ENCODE peak calls at places on chromosomes 4 and X, in eight cellular contexts. N is NCI-H1105, P is germinal center, A is AG04449, Y is endothelial cell of umbilical vein, O is HS-5, Q is NCI-H2029 treated with DMSO at 0.1 percent for 48 hours, C is GM20000. M is an unnamed sample.

GRCh38 chrX:65532016-65532415 is 2.6 kb downstream of the LAS1L start:
- DNase-seq in N (no peak), P (no peak), A (no peak), Y (no peak), O (no peak), Q (no peak), C (no peak), M (no peak)

GRCh38 chr4:3353747-3354454 is 61.1 kb downstream of the RGS12 start:
- DNase-seq in N (no peak), P (no peak), A (no peak), Y (no peak), O (no peak), Q (no peak), C (no peak), M (no peak)

GRCh38 chrX:130754353-130754752 is 148.7 kb downstream of the ENOX2 start:
- DNase-seq in N (no peak), P (no peak), A (no peak), Y (no peak), O (no peak), Q (no peak), C (no peak), M (no peak)

GRCh38 chr4:42608551-42608950 is 48.4 kb downstream of the ATP8A1 start:
- DNase-seq in N (no peak), P (no peak), A (no peak), Y (no peak), O (no peak), Q (no peak), C (no peak), M (no peak)

GRCh38 chrX:49644991-49645637 is 46.3 kb downstream of the GAGE1 start:
- DNase-seq in N (no peak), P (no peak), A (no peak), Y (no peak), O (no peak), Q (no peak), C (no peak), M (no peak)

GRCh38 chr4:46267866-46268265 is 122.1 kb downstream of the GABRA2 start:
- DNase-seq in N (no peak), P (no peak), A (no peak), Y (no peak), O (no peak), Q (no peak), C (no peak), M (no peak)

GRCh38 chr4:96352051-96352517 is 512.2 kb downstream of the PDHA2 start:
- DNase-seq in N (no peak), P (no peak), A (no peak), Y (peak), O (no peak), Q (peak), C (no peak), M (no peak)

GRCh38 chrX:5726246-5726645 is 502.4 kb downstream of the NLGN4X start:
- DNase-seq in N (no peak), P (no peak), A (peak), Y (no peak), O (no peak), Q (no peak), C (no peak), M (no peak)

GRCh38 chrX:134388161-134389109 is 71.5 kb upstream of the HPRT1 start:
- DNase-seq in N (no peak), P (peak), A (no peak), Y (no peak), O (no peak), Q (no peak), C (peak), M (no peak)

GRCh38 chr4:2891294-2891693 is 47.6 kb downstream of the ADD1 start:
- DNase-seq in N (no peak), P (no peak), A (peak), Y (no peak), O (no peak), Q (no peak), C (no peak), M (no peak)

GRCh38 chr4:176448761-176449160 is 129.0 kb downstream of the SPCS3 start:
- DNase-seq in N (no peak), P (no peak), A (no peak), Y (no peak), O (no peak), Q (no peak), C (no peak), M (no peak)

GRCh38 chr4:140237616-140238352 is 83.8 kb upstream of the MAML3 start:
- DNase-seq in N (peak), P (no peak), A (peak), Y (peak), O (peak), Q (peak), C (no peak), M (peak)

GRCh38 chr4:55356991-55357461 is 11.0 kb downstream of the SRD5A3 start:
- DNase-seq in N (no peak), P (no peak), A (no peak), Y (no peak), O (no peak), Q (peak), C (no peak), M (no peak)

GRCh38 chrX:67546496-67547423 is 2.9 kb downstream of the AR start:
- DNase-seq in N (no peak), P (no peak), A (no peak), Y (no peak), O (no peak), Q (no peak), C (no peak), M (no peak)

GRCh38 chr4:156888762-156889161 is 82.8 kb downstream of the PDGFC start:
- DNase-seq in N (no peak), P (no peak), A (peak), Y (no peak), O (peak), Q (no peak), C (no peak), M (no peak)

GRCh38 chr4:105146286-105147219 is at the start of gene TET2:
- DNase-seq in N (peak), P (peak), A (no peak), Y (peak), O (peak), Q (peak), C (peak), M (peak)

GRCh38 chr4:139735381-139736256 is 70.0 kb downstream of the MGST2 start:
- DNase-seq in N (no peak), P (peak), A (no peak), Y (peak), O (no peak), Q (no peak), C (peak), M (no peak)

GRCh38 chrX:39972340-39972739 is 125.4 kb downstream of the BCOR start:
- DNase-seq in N (no peak), P (no peak), A (no peak), Y (no peak), O (peak), Q (no peak), C (no peak), M (no peak)

GRCh38 chr4:54050214-54050904 is 14.0 kb downstream of the CHIC2 start:
- DNase-seq in N (no peak), P (no peak), A (no peak), Y (peak), O (peak), Q (no peak), C (no peak), M (no peak)

GRCh38 chrX:132532955-132533354 is 44.1 kb upstream of the MBNL3 start:
- DNase-seq in N (no peak), P (no peak), A (no peak), Y (no peak), O (peak), Q (no peak), C (no peak), M (no peak)

GRCh38 chrX:9598344-9598743 is 133.5 kb downstream of the TBL1X start:
- DNase-seq in N (no peak), P (no peak), A (no peak), Y (peak), O (no peak), Q (no peak), C (no peak), M (no peak)

GRCh38 chr4:127783971-127784519 is 1.9 kb downstream of the HSPA4L start:
- DNase-seq in N (no peak), P (no peak), A (no peak), Y (peak), O (no peak), Q (no peak), C (no peak), M (no peak)

GRCh38 chr4:74961230-74961629 is 28.3 kb downstream of the PARM1 start:
- DNase-seq in N (no peak), P (no peak), A (no peak), Y (no peak), O (no peak), Q (no peak), C (no peak), M (no peak)

GRCh38 chr4:74016068-74016467 is 17.6 kb upstream of the CXCL5 start:
- DNase-seq in N (no peak), P (no peak), A (no peak), Y (no peak), O (no peak), Q (no peak), C (no peak), M (no peak)

GRCh38 chrX:133670394-133670793 is 255.1 kb upstream of the GPC4 start:
- DNase-seq in N (peak), P (peak), A (no peak), Y (peak), O (no peak), Q (no peak), C (peak), M (no peak)

GRCh38 chrX:132435222-132435621 is 53.6 kb downstream of the MBNL3 start:
- DNase-seq in N (no peak), P (no peak), A (no peak), Y (no peak), O (no peak), Q (no peak), C (no peak), M (no peak)

GRCh38 chr4:83852085-83852451 is 316.2 kb downstream of the GPAT3 start:
- DNase-seq in N (no peak), P (no peak), A (peak), Y (no peak), O (peak), Q (no peak), C (no peak), M (no peak)

GRCh38 chrX:83771664-83772063 is 89.3 kb upstream of the CYLC1 start:
- DNase-seq in N (no peak), P (no peak), A (no peak), Y (no peak), O (no peak), Q (no peak), C (no peak), M (no peak)

GRCh38 chr4:144862221-144862620 is 216.3 kb downstream of the HHIP start:
- DNase-seq in N (no peak), P (no peak), A (no peak), Y (no peak), O (no peak), Q (no peak), C (no peak), M (no peak)

GRCh38 chrX:38018734-38019410 is 12.5 kb downstream of the SYTL5 start:
- DNase-seq in N (no peak), P (no peak), A (no peak), Y (no peak), O (no peak), Q (no peak), C (no peak), M (no peak)

M was measured in NCI-H187 treated with DMSO at 0.1 percent for 48 hours.